ENCODE peak calls at places on chromosome 16, in nine cellular contexts. P is K562, M is prostate gland, E is lower lobe of right lung, J is body of pancreas, N is adrenal gland, F is GM23338, T is lung, Y is ascending aorta. Z is an unnamed sample. For H3K36me3, the result is how much of the 10 kb centered on the place peaks cover.

GRCh38 chr16:26365555-26365954 is 673.8 kb downstream of the HS3ST4 start:
- DNase-seq in P (no peak), M (no peak), E (no peak), J (no peak), N (no peak), F (no peak), T (no peak), Y (no peak), Z (no peak)

GRCh38 chr16:2952679-2953078 is 11.4 kb upstream of the KREMEN2 start:
- DNase-seq in P (no peak), M (peak), E (no peak), J (no peak), N (no peak), F (no peak), T (no peak), Y (no peak), Z (no peak)

GRCh38 chr16:64238576-64238975 is 883.3 kb downstream of the CDH11 start:
- DNase-seq in P (no peak), M (no peak), E (no peak), J (no peak), N (no peak), F (no peak), T (no peak), Y (no peak), Z (no peak)

GRCh38 chr16:85664580-85665372 is 24.0 kb downstream of the GINS2 start:
- DNase-seq in P (no peak), M (no peak), E (peak), J (no peak), N (no peak), F (no peak), T (no peak), Y (no peak), Z (no peak)

GRCh38 chr16:52491216-52491615 is 55.7 kb downstream of the TOX3 start:
- DNase-seq in P (no peak), M (no peak), E (no peak), J (no peak), N (no peak), F (peak), T (no peak), Y (no peak), Z (no peak)

GRCh38 chr16:86355114-86355513 is 155.2 kb upstream of the FOXF1 start:
- DNase-seq in P (no peak), M (no peak), E (no peak), J (no peak), N (no peak), F (no peak), T (no peak), Y (no peak), Z (no peak)

GRCh38 chr16:87765473-87765775 is 362 bp downstream of the KLHDC4 start:
- DNase-seq in P (peak), M (no peak), E (no peak), J (peak), N (peak), F (peak), T (no peak), Y (no peak), Z (peak)

GRCh38 chr16:27257271-27257670 is 11.3 kb downstream of the NSMCE1 start:
- DNase-seq in P (no peak), M (no peak), E (no peak), J (no peak), N (no peak), F (no peak), T (no peak), Y (no peak), Z (no peak)

GRCh38 chr16:57798953-57799618 is 3.2 kb downstream of the KIFC3 start:
- DNase-seq in P (no peak), M (no peak), E (peak), J (peak), N (no peak), F (no peak), T (no peak), Y (no peak), Z (no peak)

GRCh38 chr16:54926166-54926838 is 4.4 kb upstream of the IRX5 start:
- DNase-seq in P (no peak), M (no peak), E (no peak), J (no peak), N (no peak), F (no peak), T (no peak), Y (no peak), Z (peak)

GRCh38 chr16:89452925-89453324 is 37.4 kb downstream of the ANKRD11 start:
- DNase-seq in P (no peak), M (no peak), E (no peak), J (no peak), N (no peak), F (no peak), T (no peak), Y (no peak), Z (no peak)

GRCh38 chr16:1744338-1744840 is 27.0 kb downstream of the NME3 start:
- DNase-seq in P (no peak), M (no peak), E (no peak), J (no peak), N (no peak), F (peak), T (no peak), Y (no peak), Z (no peak)

GRCh38 chr16:73420244-73421040 is 372.5 kb upstream of the ZFHX3 start:
- DNase-seq in P (no peak), M (no peak), E (no peak), J (no peak), N (no peak), F (no peak), T (no peak), Y (no peak), Z (no peak)

GRCh38 chr16:72972878-72973571 is 74.9 kb downstream of the ZFHX3 start:
- DNase-seq in P (no peak), M (peak), E (no peak), J (no peak), N (no peak), F (no peak), T (no peak), Y (no peak), Z (no peak)

GRCh38 chr16:4613636-4614570 is 785 bp downstream of the UBALD1 start:
- DNase-seq in P (peak), M (no peak), E (peak), J (peak), N (no peak), F (peak), T (no peak), Y (no peak), Z (peak)

GRCh38 chr16:2675714-2676113 is 6.6 kb upstream of the KCTD5 start:
- DNase-seq in P (no peak), M (no peak), E (no peak), J (no peak), N (no peak), F (no peak), T (no peak), Y (no peak), Z (no peak)

GRCh38 chr16:86353934-86354333 is 156.4 kb upstream of the FOXF1 start:
- DNase-seq in P (no peak), M (no peak), E (no peak), J (no peak), N (no peak), F (no peak), T (no peak), Y (no peak), Z (no peak)

GRCh38 chr16:86398622-86399021 is 111.7 kb upstream of the FOXF1 start:
- DNase-seq in P (no peak), M (no peak), E (no peak), J (no peak), N (no peak), F (no peak), T (no peak), Y (no peak), Z (no peak)

GRCh38 chr16:71894229-71894920 is 956 bp upstream of the IST1 start:
- DNase-seq in P (no peak), M (peak), E (peak), J (peak), N (peak), F (peak), T (peak), Y (no peak), Z (peak)

GRCh38 chr16:15041260-15042011 is 14.4 kb downstream of the NTAN1 start:
- DNase-seq in P (peak), M (peak), E (peak), J (peak), N (peak), F (peak), T (peak), Y (peak), Z (no peak)

GRCh38 chr16:65094009-65094408 is 27.9 kb downstream of the CDH11 start:
- DNase-seq in P (no peak), M (no peak), E (no peak), J (no peak), N (no peak), F (no peak), T (no peak), Y (no peak), Z (no peak)

GRCh38 chr16:89257757-89258465 is 40.4 kb downstream of the ZNF778 start:
- DNase-seq in P (no peak), M (no peak), E (no peak), J (no peak), N (no peak), F (no peak), T (no peak), Y (no peak), Z (no peak)

GRCh38 chr16:57409870-57410585 is 5.5 kb downstream of the CCL17 start:
- DNase-seq in P (no peak), M (no peak), E (no peak), J (no peak), N (no peak), F (no peak), T (no peak), Y (no peak), Z (no peak)

GRCh38 chr16:54246454-54246821 is 40.1 kb downstream of the IRX3 start:
- DNase-seq in P (no peak), M (no peak), E (no peak), J (no peak), N (no peak), F (no peak), T (no peak), Y (no peak), Z (no peak)

GRCh38 chr16:19926449-19927390 is 42.1 kb upstream of the GPRC5B start:
- DNase-seq in P (no peak), M (no peak), E (no peak), J (no peak), N (peak), F (no peak), T (no peak), Y (no peak), Z (no peak)

GRCh38 chr16:2288701-2289100 is 20.8 kb upstream of the RNPS1 start:
- DNase-seq in P (no peak), M (no peak), E (no peak), J (no peak), N (no peak), F (no peak), T (no peak), Y (no peak), Z (no peak)

GRCh38 chr16:2468142-2468724 is 2.9 kb upstream of the NTN3 start:
- DNase-seq in P (no peak), M (peak), E (no peak), J (peak), N (no peak), F (peak), T (no peak), Y (no peak), Z (peak)

GRCh38 chr16:52460652-52461172 is 86.2 kb downstream of the TOX3 start:
- DNase-seq in P (no peak), M (no peak), E (no peak), J (no peak), N (no peak), F (no peak), T (no peak), Y (no peak), Z (no peak)

GRCh38 chr16:48507886-48508285 is 102.1 kb downstream of the N4BP1 start:
- DNase-seq in P (no peak), M (no peak), E (no peak), J (no peak), N (no peak), F (no peak), T (no peak), Y (no peak), Z (no peak)

GRCh38 chr16:80591071-80591935 is 50.5 kb downstream of the DYNLRB2 start:
- DNase-seq in P (no peak), M (no peak), E (no peak), J (no peak), N (no peak), F (no peak), T (no peak), Y (no peak), Z (no peak)

GRCh38 chr16:89123001-89123830 is 29.6 kb downstream of the ACSF3 start:
- DNase-seq in P (no peak), M (no peak), E (peak), J (no peak), N (no peak), F (no peak), T (no peak), Y (no peak), Z (no peak)

DNA sequence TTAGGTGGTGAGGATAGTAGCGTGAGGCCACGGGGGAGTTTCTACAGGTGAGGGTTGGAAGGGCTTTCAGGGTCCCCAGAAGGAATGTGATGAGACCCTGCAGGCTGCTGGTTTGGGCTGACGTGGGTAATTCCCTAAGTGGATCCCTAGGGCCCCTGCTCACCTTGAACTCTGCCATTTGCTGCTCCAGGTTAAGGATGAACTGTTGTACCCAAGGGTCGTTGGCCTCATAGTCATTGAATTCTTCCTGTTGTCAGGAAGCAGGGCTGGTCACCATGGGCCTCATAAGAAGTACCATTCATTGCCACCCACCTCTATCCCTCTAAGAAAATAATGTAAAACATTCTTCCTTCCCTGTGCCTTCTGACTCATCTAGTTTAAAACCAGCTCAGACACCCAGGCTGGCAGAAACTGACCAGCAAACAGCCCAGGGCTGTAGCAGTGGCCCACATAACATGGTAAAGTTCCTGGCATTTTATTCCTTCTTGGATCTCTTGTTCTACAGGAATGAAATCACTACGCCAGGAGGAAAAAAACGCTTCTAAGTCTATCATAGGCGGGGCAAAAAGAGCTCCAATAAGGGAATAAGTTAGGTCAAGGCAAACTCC is 27.6 kb downstream of the FCSK start:
- DNase-seq in P (no peak), M (no peak), E (no peak), J (no peak), N (no peak), F (no peak), T (no peak), Y (no peak), Z (no peak)
- H3K36me3 ChIP-seq in P (half or more), M (under half), E (half or more), J (under half), N (half or more), F (under half), T (half or more), Y (under half), Z (under half)

DNA sequence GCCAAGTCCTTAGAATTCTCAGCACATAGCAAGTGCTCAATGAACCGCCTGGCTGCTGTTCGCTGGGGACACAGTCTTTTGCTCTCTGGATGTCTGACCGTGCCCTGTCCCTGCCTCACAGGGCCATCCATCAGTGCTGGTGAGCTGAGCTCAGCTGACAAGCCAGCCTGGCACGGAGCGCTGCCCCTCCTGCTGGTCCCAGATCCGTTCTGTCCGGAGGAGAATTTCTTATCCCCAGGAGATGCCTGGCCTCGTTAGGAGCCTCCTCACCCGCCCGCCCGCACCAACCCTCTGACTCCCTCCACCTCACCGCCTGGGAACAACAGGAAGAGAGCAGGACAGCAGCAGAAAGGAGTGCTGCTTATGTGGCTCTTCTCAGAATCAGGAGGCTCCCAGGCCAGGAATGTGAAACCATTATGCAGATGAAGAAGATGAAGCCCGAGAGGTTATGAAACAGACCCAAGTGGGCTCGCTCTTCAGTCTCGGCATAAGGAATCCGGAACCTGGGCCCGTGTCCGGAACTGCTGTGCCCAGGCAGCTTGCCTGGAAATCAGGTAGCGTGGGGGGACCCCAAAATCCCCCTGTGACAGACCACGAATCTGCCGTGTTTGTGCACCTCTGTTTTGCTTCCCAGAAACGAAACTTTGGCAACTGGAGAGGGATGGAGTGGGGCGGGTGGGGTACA is 28.8 kb upstream of the RMI2 start:
- DNase-seq in P (no peak), M (no peak), E (no peak), J (no peak), N (no peak), F (peak), T (no peak), Y (no peak), Z (no peak)
- TF ChIP-seq CTCF in P (no peak), M (no peak), E (no peak), J (no peak), N (no peak), F (peak), T (no peak), Y (no peak), Z (no peak)

GRCh38 chr16:68427649-68428303 is 20.5 kb downstream of the SMPD3 start:
- DNase-seq in P (no peak), M (no peak), E (no peak), J (no peak), N (no peak), F (no peak), T (no peak), Y (no peak), Z (no peak)
- H3K4me3 ChIP-seq in P (no peak), M (no peak), E (no peak), J (no peak), N (no peak), F (no peak), T (no peak), Y (no peak), Z (no peak)

DNA sequence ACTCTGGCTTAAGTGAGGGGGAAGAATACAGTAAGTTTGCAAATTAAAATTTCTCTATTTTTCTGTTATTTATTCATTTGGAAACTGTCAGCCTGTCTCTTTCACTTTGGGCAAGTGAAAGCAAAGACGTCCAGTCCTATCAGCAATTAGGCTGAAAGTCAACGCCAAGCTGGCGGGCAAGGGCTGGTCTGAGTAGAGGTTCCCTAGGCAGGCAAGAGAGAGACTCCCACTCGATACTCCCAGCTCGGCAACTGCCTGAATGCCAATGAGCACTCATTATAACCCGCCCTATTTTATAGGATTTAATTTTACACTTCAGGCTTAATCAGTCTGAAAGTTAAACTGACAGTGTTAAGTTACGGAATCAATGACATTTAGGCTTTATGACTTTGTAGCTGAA is 14.3 kb upstream of the SLC38A8 start:
- DNase-seq in P (no peak), M (no peak), E (no peak), J (no peak), N (no peak), F (no peak), T (no peak), Y (no peak), Z (no peak)
- H3K36me3 ChIP-seq in P (half or more), M (under half), E (half or more), J (under half), N (half or more), F (under half), T (half or more), Y (half or more), Z (under half)

GRCh38 chr16:31333686-31334649 is 21.0 kb upstream of the ITGAX start:
- DNase-seq in P (peak), M (no peak), E (no peak), J (peak), N (no peak), F (peak), T (no peak), Y (no peak), Z (peak)
- TF ChIP-seq CTCF in P (peak), M (no peak), E (peak), J (no peak), N (no peak), F (peak), T (no peak), Y (peak), Z (peak)